ENCODE peak calls at places on chromosomes 11 and 22, in eight cellular contexts. X, N, I, B, W, G, P and Q are unnamed samples.

GRCh38 chr11:57156928-57157327 is 24.8 kb upstream of the LRRC55 start:
- DNase-seq in P (no peak), I (no peak), G (no peak), W (no peak), B (no peak), N (no peak), X (no peak), Q (no peak)

GRCh38 chr22:32333769-32334639 is 23.7 kb upstream of the RFPL3 start:
- DNase-seq in X (no peak), I (no peak), N (no peak), G (no peak), W (no peak), P (no peak), B (no peak), Q (no peak)

GRCh38 chr22:49185312-49185969 is 642.2 kb downstream of the BRD1 start:
- DNase-seq in B (no peak), X (peak; percentile 6), N (no peak), I (no peak), W (no peak), P (no peak), G (no peak), Q (no peak)

GRCh38 chr11:2468363-2469240 is 23.8 kb downstream of the KCNQ1 start:
- DNase-seq in G (no peak), I (no peak), N (no peak), B (no peak), X (no peak), W (peak; percentile 42), P (no peak), Q (no peak)

GRCh38 chr11:129290966-129291365 is 84.7 kb upstream of the BARX2 start:
- DNase-seq in G (no peak), N (no peak), I (no peak), X (no peak), B (no peak), W (no peak), P (no peak), Q (no peak)

GRCh38 chr11:57325735-57326048 is 940 bp upstream of the TNKS1BP1 start:
- DNase-seq in P (peak; percentile 55), B (peak; percentile 16), G (peak; percentile 65), N (peak; percentile 61), X (peak; percentile 76), I (peak; percentile 52), W (peak; percentile 87), Q (no peak)

GRCh38 chr22:38657248-38657909 is 941 bp downstream of the CBY1 start:
- DNase-seq in I (no peak), B (peak; percentile 24), P (peak; percentile 3), G (peak; percentile 35), X (no peak), N (no peak), W (no peak), Q (peak; percentile 40)

GRCh38 chr11:83367745-83368144 is 81.6 kb upstream of the CCDC90B start:
- DNase-seq in W (no peak), G (no peak), I (no peak), N (no peak), X (no peak), B (no peak), P (no peak), Q (no peak)

GRCh38 chr11:11909727-11910126 is 68.0 kb downstream of the USP47 start:
- DNase-seq in W (no peak), P (no peak), I (no peak), B (no peak), X (no peak), N (no peak), G (no peak), Q (no peak)

GRCh38 chr11:132445966-132446365 is 1075.6 kb downstream of the NTM start:
- DNase-seq in I (no peak), W (no peak), B (no peak), P (no peak), G (no peak), X (no peak), N (no peak), Q (no peak)

GRCh38 chr22:50025993-50026392 is 13.4 kb upstream of the IL17REL start:
- DNase-seq in X (no peak), B (no peak), W (no peak), N (no peak), G (no peak), P (no peak), I (no peak), Q (no peak)

GRCh38 chr11:83666149-83666548 is 380.0 kb upstream of the CCDC90B start:
- DNase-seq in N (no peak), X (no peak), W (no peak), B (no peak), G (no peak), P (no peak), I (no peak), Q (no peak)

GRCh38 chr11:74679513-74679865 is 51.7 kb downstream of the CHRDL2 start:
- DNase-seq in N (no peak), P (no peak), I (peak; percentile 4), B (no peak), X (no peak), G (no peak), W (peak; percentile 58), Q (no peak)

GRCh38 chr11:82858556-82859091 is 41.6 kb downstream of the PRCP start:
- DNase-seq in I (no peak), G (no peak), W (no peak), N (no peak), B (no peak), X (no peak), P (no peak), Q (peak; percentile 91)

GRCh38 chr11:107265591-107265990 is 192.0 kb downstream of the CWF19L2 start:
- DNase-seq in X (no peak), N (no peak), I (no peak), G (no peak), B (no peak), P (no peak), W (no peak), Q (no peak)

DNA sequence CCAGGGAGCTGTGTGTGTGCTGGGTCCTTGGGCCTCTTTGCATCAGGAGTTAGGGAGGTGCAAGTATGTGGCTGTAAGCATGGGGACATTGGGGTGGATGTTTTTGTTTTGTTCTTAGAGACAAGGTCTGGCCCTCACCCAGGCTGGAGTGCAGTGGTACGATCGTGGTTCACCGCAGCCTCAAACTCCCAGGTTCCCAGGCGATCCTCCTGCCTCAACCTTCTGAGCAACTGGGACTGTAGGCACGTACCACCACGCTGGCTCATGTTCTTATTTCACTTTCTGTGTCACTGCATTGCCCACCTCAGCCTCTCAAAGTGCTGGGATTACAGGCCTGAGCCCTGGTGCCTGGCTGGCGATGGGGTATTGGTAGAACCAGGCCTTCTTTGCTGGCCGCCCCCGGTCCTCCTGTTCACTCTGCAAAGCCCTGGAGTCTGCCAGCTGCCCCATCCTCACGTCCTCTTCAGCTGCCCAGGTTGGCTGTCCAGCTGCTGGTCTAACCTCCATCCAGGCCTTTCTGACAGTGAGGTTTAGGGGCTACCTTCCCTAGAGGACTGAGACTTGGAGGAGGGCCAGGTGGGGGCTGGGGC is 851 bp upstream of the GRAMD4 start:
- DNase-seq in G (no peak), N (no peak), X (no peak), B (no peak), W (no peak), I (no peak), P (no peak), Q (no peak)
- H3K4me1 ChIP-seq in G (no peaks in the 10 kb centered on the region), N (peaks cover 13% of the 10 kb centered on the region), X (peaks cover 41% of the 10 kb centered on the region), B (no peaks in the 10 kb centered on the region), W (peaks cover 5% of the 10 kb centered on the region), I (peaks cover 75% of the 10 kb centered on the region), P (peaks cover 9% of the 10 kb centered on the region), Q (no peaks in the 10 kb centered on the region)

GRCh38 chr11:134033276-134033675 is 35.6 kb upstream of the JAM3 start:
- DNase-seq in G (no peak), W (no peak), I (no peak), X (peak; percentile 34), N (no peak), B (no peak), P (no peak), Q (no peak)

GRCh38 chr11:134032031-134032430 is 36.8 kb upstream of the JAM3 start:
- DNase-seq in B (no peak), N (no peak), W (no peak), I (no peak), G (no peak), X (peak; percentile 7), P (no peak), Q (no peak)

GRCh38 chr11:134032501-134033091 is 36.3 kb upstream of the JAM3 start:
- DNase-seq in X (peak; percentile 49), I (no peak), B (no peak), G (no peak), N (no peak), P (no peak), W (no peak), Q (no peak)

GRCh38 chr11:134034496-134035381 is 34.1 kb upstream of the JAM3 start:
- DNase-seq in P (no peak), N (no peak), I (no peak), W (no peak), B (no peak), X (no peak), G (peak; percentile 88), Q (no peak)

DNA sequence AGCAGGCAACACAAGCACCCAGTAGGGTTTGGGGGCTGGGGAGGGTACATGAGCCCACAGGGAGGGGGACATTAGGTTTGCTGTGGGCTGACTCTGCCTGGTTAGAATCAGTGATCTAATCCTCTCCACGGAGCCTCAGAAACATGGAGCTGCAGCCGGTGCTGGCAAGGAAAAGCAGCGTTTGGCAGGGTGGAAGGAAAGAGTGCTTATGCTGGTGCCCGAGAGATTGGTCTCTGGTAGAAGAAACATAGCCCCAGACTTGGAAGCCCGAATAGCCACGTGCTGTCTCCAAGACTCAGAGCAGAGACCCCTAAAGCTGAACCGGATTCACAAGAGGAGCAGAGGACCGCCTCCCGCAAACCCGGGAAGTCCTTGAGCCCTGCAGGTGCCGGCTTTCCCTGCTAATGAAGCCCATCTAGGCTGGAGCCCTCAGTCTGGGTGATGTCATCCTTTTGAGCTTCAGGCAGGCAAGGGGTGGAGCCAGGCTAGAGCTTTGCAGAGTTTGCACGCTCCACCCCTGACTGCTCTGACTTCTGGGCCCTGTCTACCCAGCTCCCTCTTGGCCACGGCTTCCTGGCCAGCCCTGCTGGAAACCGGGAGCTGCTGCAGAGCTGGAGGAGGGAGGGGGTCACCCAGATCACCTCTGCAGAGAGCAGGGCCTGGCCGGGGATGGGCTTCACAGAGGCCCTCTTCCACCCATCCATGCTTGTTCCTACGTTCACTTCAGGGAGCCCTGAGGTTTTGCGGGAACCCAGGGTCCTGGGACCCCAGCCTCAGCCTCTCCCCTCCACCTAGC is 35.0 kb upstream of the JAM3 start:
- DNase-seq in W (peak; percentile 91), N (peak; percentile 75), G (peak; percentile 90), P (no peak), B (peak; percentile 7), X (peak; percentile 76), I (peak; percentile 90), Q (no peak)
- H3K4me3 ChIP-seq in W (peak overlapping the region; percentile 2), N (no peak overlapping the region), G (peak overlapping the region; percentile 7), P (no peak overlapping the region), B (no peak overlapping the region), X (no peak overlapping the region), I (peak overlapping the region; percentile 30), Q (no peak overlapping the region)

DNA sequence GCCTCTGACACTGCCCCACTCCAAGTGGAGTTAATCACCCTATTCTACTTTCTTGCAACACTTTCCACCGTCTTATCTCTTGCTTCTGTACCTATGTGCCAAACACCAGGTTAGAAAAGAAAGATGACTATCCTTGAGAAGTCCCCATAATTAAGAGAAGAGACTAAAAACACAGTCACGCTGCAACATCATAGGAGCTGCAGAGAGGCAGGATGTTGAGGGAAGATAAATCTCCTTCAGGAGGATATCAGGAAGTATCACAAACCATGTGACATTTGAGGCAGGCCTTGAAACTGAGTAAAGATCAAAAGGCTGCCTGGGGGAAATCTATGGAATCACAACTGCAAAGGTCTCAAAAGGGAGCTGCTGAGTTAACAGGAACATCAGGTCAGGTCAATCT is 24.8 kb downstream of the GAB2 start:
- DNase-seq in G (no peak), N (no peak), X (no peak), B (no peak), I (no peak), P (no peak), W (no peak), Q (no peak)
- H3K4me1 ChIP-seq in G (no peaks in the 10 kb centered on the region), N (peaks cover 12% of the 10 kb centered on the region), X (peaks cover 51% of the 10 kb centered on the region), B (peaks cover 10% of the 10 kb centered on the region), I (peaks cover 51% of the 10 kb centered on the region), P (no peaks in the 10 kb centered on the region), W (no peaks in the 10 kb centered on the region), Q (no peaks in the 10 kb centered on the region)

GRCh38 chr11:119322360-119322739 is 5.4 kb upstream of the MCAM start:
- DNase-seq in W (no peak), N (no peak), X (no peak), P (no peak), G (no peak), B (no peak), I (no peak), Q (no peak)
- H3K4me3 ChIP-seq in W (no peak overlapping the region), N (no peak overlapping the region), X (no peak overlapping the region), P (peak overlapping the region; percentile 46), G (no peak overlapping the region), B (peak overlapping the region; percentile 63), I (peak overlapping the region; percentile 61), Q (peak overlapping the region; percentile 61)